ENCODE peak calls at places on chromosomes 1 and 21, in seven cellular contexts. F is GM03348, G is GDM1, S is EL, B is RCC 7860, C is PC-3, U is H54. D is an unnamed sample.

GRCh38 chr21:32884062-32884461 is 112.5 kb upstream of the PAXBP1 start:
- DNase-seq in F (no peak), G (no peak), S (no peak), B (no peak), C (no peak), U (no peak), D (no peak)

GRCh38 chr1:26824735-26825134 is 1.8 kb upstream of the ZDHHC18 start:
- DNase-seq in F (no peak), G (no peak), S (no peak), B (no peak), C (peak), U (no peak), D (no peak)

GRCh38 chr21:43959231-43960041 is 52.7 kb upstream of the TRAPPC10 start:
- DNase-seq in F (no peak), G (no peak), S (no peak), B (no peak), C (no peak), U (no peak), D (no peak)

GRCh38 chr1:228930479-228930957 is 195.2 kb downstream of the RHOU start:
- DNase-seq in F (no peak), G (no peak), S (no peak), B (no peak), C (no peak), U (no peak), D (no peak)

GRCh38 chr1:154923695-154924094 is 12.8 kb downstream of the PMVK start:
- DNase-seq in F (no peak), G (no peak), S (no peak), B (no peak), C (no peak), U (no peak), D (no peak)

GRCh38 chr1:22749919-22750670 is 39.5 kb downstream of the EPHB2 start:
- DNase-seq in F (peak), G (peak), S (peak), B (peak), C (peak), U (peak), D (peak)

GRCh38 chr1:212754193-212754592 is 37.4 kb downstream of the NSL1 start:
- DNase-seq in F (no peak), G (peak), S (no peak), B (no peak), C (no peak), U (no peak), D (no peak)

GRCh38 chr1:229015791-229016190 is 255.1 kb upstream of the RAB4A start:
- DNase-seq in F (no peak), G (no peak), S (no peak), B (no peak), C (no peak), U (no peak), D (no peak)

D was measured in keratinocyte.